ENCODE peak calls at places on chromosomes 12 and 14, in eight cellular contexts. L is body of pancreas, V is lower leg skin, K is CD14-positive monocyte, W is GM12878, J is cardiac muscle cell, X is A549, O is H9. F is an unnamed sample.

GRCh38 chr14:53529519-53529918 is 376.4 kb upstream of the DDHD1 start:
- DNase-seq in L (no peak), V (no peak), K (no peak), W (no peak), J (no peak), X (no peak), O (no peak), F (no peak)

GRCh38 chr12:132918680-132919079 is 31.3 kb upstream of the CHFR start:
- DNase-seq in L (no peak), V (no peak), K (no peak), W (no peak), J (no peak), X (no peak), O (no peak), F (peak)

GRCh38 chr12:59164991-59165718 is 244.9 kb upstream of the LRIG3 start:
- DNase-seq in L (no peak), V (peak), K (no peak), W (no peak), J (peak), X (peak), O (no peak), F (no peak)

GRCh38 chr12:19771858-19772257 is 332.6 kb downstream of the AEBP2 start:
- DNase-seq in L (no peak), V (no peak), K (no peak), W (no peak), J (no peak), X (no peak), O (no peak), F (no peak)

GRCh38 chr12:79331870-79332269 is 358.9 kb downstream of the PAWR start:
- DNase-seq in L (no peak), V (no peak), K (no peak), W (no peak), J (no peak), X (no peak), O (no peak), F (no peak)

GRCh38 chr14:95507174-95507573 is 9.3 kb downstream of the SYNE3 start:
- DNase-seq in L (peak), V (peak), K (peak), W (no peak), J (no peak), X (no peak), O (no peak), F (no peak)

GRCh38 chr14:58637040-58637390 is 747 bp upstream of the DACT1 start:
- DNase-seq in L (peak), V (no peak), K (no peak), W (no peak), J (peak), X (peak), O (no peak), F (no peak)

GRCh38 chr12:101407054-101407437 is 526 bp downstream of the ARL1 start:
- DNase-seq in L (no peak), V (no peak), K (peak), W (no peak), J (peak), X (no peak), O (no peak), F (no peak)

GRCh38 chr12:78040111-78040510 is 209.4 kb downstream of the NAV3 start:
- DNase-seq in L (no peak), V (no peak), K (no peak), W (no peak), J (no peak), X (no peak), O (no peak), F (no peak)

GRCh38 chr12:94769040-94769420 is 118.7 kb upstream of the TMCC3 start:
- DNase-seq in L (no peak), V (no peak), K (no peak), W (peak), J (no peak), X (no peak), O (no peak), F (no peak)

GRCh38 chr12:78732481-78732880 is 132.1 kb upstream of the SYT1 start:
- DNase-seq in L (no peak), V (no peak), K (no peak), W (no peak), J (no peak), X (no peak), O (no peak), F (no peak)

GRCh38 chr12:6549379-6550151 is 6.3 kb downstream of the IFFO1 start:
- DNase-seq in L (no peak), V (no peak), K (no peak), W (no peak), J (no peak), X (no peak), O (no peak), F (no peak)

GRCh38 chr12:112524676-112525425 is 106.1 kb downstream of the PTPN11 start:
- DNase-seq in L (peak), V (no peak), K (no peak), W (no peak), J (no peak), X (peak), O (peak), F (no peak)

GRCh38 chr12:75665216-75665615 is 153.8 kb upstream of the KRR1 start:
- DNase-seq in L (no peak), V (no peak), K (no peak), W (no peak), J (no peak), X (no peak), O (no peak), F (no peak)

GRCh38 chr14:75303415-75303814 is 24.8 kb downstream of the FOS start:
- DNase-seq in L (peak), V (peak), K (peak), W (no peak), J (peak), X (peak), O (peak), F (no peak)

GRCh38 chr12:26953447-26953846 is 15.2 kb downstream of the FGFR1OP2 start:
- DNase-seq in L (peak), V (no peak), K (peak), W (no peak), J (peak), X (no peak), O (no peak), F (no peak)

GRCh38 chr14:32078030-32078793 is 1.1 kb downstream of the ARHGAP5 start:
- DNase-seq in L (peak), V (peak), K (no peak), W (no peak), J (peak), X (peak), O (no peak), F (no peak)

GRCh38 chr12:105445261-105446015 is 114.9 kb downstream of the C12orf75 start:
- DNase-seq in L (no peak), V (no peak), K (no peak), W (no peak), J (peak), X (peak), O (no peak), F (no peak)

GRCh38 chr12:31682136-31682962 is 22.9 kb downstream of the ETFBKMT start:
- DNase-seq in L (peak), V (peak), K (peak), W (peak), J (peak), X (peak), O (peak), F (no peak)

GRCh38 chr14:61341275-61342210 is 20.2 kb downstream of the PRKCH start:
- DNase-seq in L (no peak), V (no peak), K (no peak), W (no peak), J (no peak), X (no peak), O (no peak), F (no peak)

GRCh38 chr14:35435177-35435576 is 30.6 kb upstream of the NFKBIA start:
- DNase-seq in L (no peak), V (no peak), K (no peak), W (no peak), J (no peak), X (no peak), O (no peak), F (no peak)

GRCh38 chr14:52068741-52069616 is at the start of gene NID2:
- DNase-seq in L (peak), V (peak), K (no peak), W (no peak), J (peak), X (peak), O (peak), F (peak)

GRCh38 chr14:20697273-20698017 is 8.9 kb downstream of the ANG start:
- DNase-seq in L (peak), V (peak), K (peak), W (no peak), J (peak), X (peak), O (peak), F (no peak)

GRCh38 chr14:79279645-79280399 is 931.5 kb downstream of the DIO2 start:
- DNase-seq in L (peak), V (no peak), K (no peak), W (no peak), J (peak), X (no peak), O (peak), F (no peak)

GRCh38 chr12:57694459-57695019 is 607 bp downstream of the OS9 start:
- DNase-seq in L (peak), V (no peak), K (no peak), W (no peak), J (peak), X (no peak), O (no peak), F (no peak)

GRCh38 chr12:125178222-125178621 is 113.0 kb downstream of the AACS start:
- DNase-seq in L (no peak), V (no peak), K (no peak), W (no peak), J (no peak), X (no peak), O (no peak), F (no peak)

GRCh38 chr14:57937681-57938080 is 71.8 kb upstream of the SLC35F4 start:
- DNase-seq in L (no peak), V (no peak), K (no peak), W (no peak), J (no peak), X (no peak), O (no peak), F (no peak)

GRCh38 chr12:90921536-90921935 is 33.4 kb downstream of the CCER1 start:
- DNase-seq in L (no peak), V (no peak), K (no peak), W (no peak), J (no peak), X (no peak), O (no peak), F (no peak)

GRCh38 chr12:2890388-2891239 is at the start of gene TULP3:
- DNase-seq in L (peak), V (peak), K (peak), W (peak), J (peak), X (peak), O (peak), F (peak)

GRCh38 chr12:25020621-25021243 is 71.8 kb upstream of the BCAT1 start:
- DNase-seq in L (no peak), V (no peak), K (no peak), W (peak), J (no peak), X (no peak), O (no peak), F (no peak)

GRCh38 chr12:64687816-64688599 is 71.2 kb downstream of the GNS start:
- DNase-seq in L (no peak), V (no peak), K (no peak), W (no peak), J (no peak), X (no peak), O (no peak), F (no peak)

GRCh38 chr12:66804555-66804954 is 125.7 kb upstream of the GRIP1 start:
- DNase-seq in L (no peak), V (no peak), K (no peak), W (no peak), J (no peak), X (no peak), O (no peak), F (no peak)

GRCh38 chr12:117284160-117284559 is 77.3 kb downstream of the NOS1 start:
- DNase-seq in L (peak), V (no peak), K (no peak), W (no peak), J (no peak), X (peak), O (no peak), F (no peak)

GRCh38 chr14:59155886-59156285 is 32.6 kb upstream of the DAAM1 start:
- DNase-seq in L (no peak), V (no peak), K (no peak), W (no peak), J (peak), X (no peak), O (no peak), F (no peak)

DNA sequence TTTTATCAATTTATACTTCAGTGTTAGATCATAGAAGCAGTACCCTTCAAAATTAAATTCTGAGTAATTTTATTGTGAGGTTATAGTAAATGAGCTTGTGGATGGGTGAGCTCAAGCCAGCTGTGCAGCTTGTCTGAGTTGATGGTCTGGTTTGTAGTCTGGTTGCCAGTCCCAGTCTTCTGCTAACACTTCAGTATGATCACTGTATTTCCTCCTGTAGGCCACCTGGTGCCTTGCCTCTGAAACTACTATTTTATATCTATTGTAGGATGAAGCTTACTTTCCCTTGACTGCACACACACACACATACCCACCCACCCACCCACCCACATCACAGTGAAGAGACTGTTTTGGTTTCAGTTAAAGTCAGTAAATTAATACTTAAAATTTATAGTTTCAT is 496.4 kb downstream of the PCNX1 start:
- DNase-seq in L (peak), V (no peak), K (no peak), W (peak), J (no peak), X (peak), O (no peak), F (no peak)
- TF ChIP-seq CTCF in L (no peak), V (no peak), K (peak), W (peak), J (peak), X (no peak), O (peak), F (peak)

GRCh38 chr14:63544641-63545234 is 1.6 kb upstream of the PPP2R5E start:
- DNase-seq in L (peak), V (no peak), K (no peak), W (no peak), J (no peak), X (peak), O (no peak), F (no peak)
- TF ChIP-seq CTCF in L (peak), V (no peak), K (no peak), W (peak), J (peak), X (peak), O (peak), F (peak)

GRCh38 chr14:64960762-64961276 is 11.3 kb downstream of the RAB15 start:
- DNase-seq in L (peak), V (no peak), K (no peak), W (no peak), J (no peak), X (no peak), O (peak), F (no peak)
- TF ChIP-seq CTCF in L (peak), V (no peak), K (peak), W (no peak), J (no peak), X (no peak), O (peak), F (no peak)

DNA sequence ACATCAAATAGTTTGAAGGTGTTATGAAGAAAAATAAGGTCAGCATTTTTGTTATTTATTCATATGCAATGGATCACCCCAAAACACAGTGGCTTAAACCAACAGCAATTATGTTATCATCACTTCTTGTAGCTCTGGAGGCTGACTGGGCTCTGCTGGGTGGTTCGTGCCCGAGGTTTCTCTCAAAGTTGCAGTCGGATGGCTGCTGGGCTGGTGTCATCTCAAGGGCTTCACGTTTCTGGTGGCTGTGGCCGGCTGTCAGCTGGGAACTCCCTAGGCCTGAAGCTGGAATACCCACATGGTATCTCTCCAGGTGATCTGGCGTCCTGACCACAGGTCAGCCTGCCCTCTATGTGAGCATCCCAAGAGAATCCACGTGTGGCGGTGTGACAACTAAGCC is 12.0 kb downstream of the DIO3 start:
- DNase-seq in L (no peak), V (no peak), K (no peak), W (no peak), J (no peak), X (no peak), O (no peak), F (no peak)
- TF ChIP-seq CTCF in L (no peak), V (no peak), K (no peak), W (no peak), J (no peak), X (no peak), O (no peak), F (no peak)

DNA sequence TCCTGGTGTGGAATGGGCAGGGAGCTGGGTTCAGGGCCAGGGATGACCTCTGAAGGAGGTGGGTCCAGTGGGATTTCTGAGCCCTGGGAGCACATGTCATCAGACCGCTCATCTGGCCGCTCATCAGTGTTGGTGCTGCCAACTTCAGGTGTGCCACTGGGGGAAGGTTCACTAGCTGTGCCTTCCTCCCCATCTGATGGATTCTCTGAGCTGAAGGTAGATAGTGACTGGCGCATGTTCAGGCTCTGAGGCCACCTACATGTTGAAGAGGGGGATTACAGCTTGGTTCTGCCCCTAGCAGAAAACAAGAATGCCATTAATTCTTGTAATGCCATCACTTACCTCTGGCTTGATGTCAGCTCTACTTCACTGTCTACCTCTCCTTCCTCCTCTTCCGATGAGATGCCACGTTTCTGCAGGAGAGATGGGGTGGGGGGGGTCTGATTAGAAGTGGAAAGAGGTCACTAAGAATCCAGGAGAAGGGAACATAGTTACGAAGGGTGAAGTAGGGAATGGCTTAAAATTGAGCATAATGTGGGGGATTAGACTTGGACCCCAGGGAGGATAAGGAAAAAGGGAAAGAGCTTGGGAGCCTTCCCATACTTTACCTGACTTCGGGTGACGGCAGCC is 17.2 kb downstream of the MAP3K12 start:
- DNase-seq in L (no peak), V (no peak), K (no peak), W (no peak), J (peak), X (peak), O (peak), F (no peak)
- TF ChIP-seq CTCF in L (no peak), V (no peak), K (no peak), W (no peak), J (peak), X (peak), O (peak), F (peak)

DNA sequence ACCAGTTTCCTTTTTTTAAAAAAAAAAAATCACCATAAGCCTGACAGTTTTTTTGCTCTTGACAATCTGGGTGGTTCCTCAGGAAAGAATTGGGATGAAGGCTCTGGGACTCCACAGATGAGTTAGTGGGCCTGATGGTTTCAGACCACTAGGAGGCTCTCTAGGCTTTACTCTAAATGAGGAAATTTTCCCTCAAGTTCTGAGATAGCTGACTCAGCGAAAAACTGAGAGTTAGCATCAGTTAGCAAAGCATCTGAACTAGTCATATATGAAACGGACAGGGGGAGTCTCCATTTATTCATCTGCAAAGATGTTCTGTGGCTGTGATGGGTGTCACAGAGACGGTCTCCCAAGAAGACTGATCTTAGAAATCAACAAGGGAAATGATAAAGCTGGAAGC is 314.3 kb upstream of the OR4E1 start:
- DNase-seq in L (no peak), V (no peak), K (no peak), W (no peak), J (peak), X (peak), O (no peak), F (no peak)
- TF ChIP-seq CTCF in L (peak), V (no peak), K (peak), W (peak), J (peak), X (peak), O (peak), F (peak)

F was measured in osteocyte.